ENCODE peak calls at places on chromosomes 1 and 21, in eight cellular contexts. F is cardiac fibroblast, B is HFFc6, R is kidney, Q is IMR-90, V is HCT116, I is SK-N-SH, G is transverse colon. N is an unnamed sample.

GRCh38 chr1:206508130-206508884 is 976 bp downstream of the RASSF5 start:
- DNase-seq in F (no peak), B (no peak), R (no peak), Q (no peak), V (no peak), I (no peak), G (no peak), N (no peak)

GRCh38 chr1:12650001-12650421 is 6.1 kb downstream of the AADACL4 start:
- DNase-seq in F (peak; percentile 47), B (peak; percentile 54), R (no peak), Q (peak; percentile 95), V (no peak), I (no peak), G (no peak), N (peak; percentile 93)

GRCh38 chr1:246267896-246268295 is 239.2 kb downstream of the SMYD3 start:
- DNase-seq in F (no peak), B (no peak), R (no peak), Q (no peak), V (no peak), I (no peak), G (no peak), N (no peak)

GRCh38 chr1:7247683-7248401 is 462.6 kb downstream of the CAMTA1 start:
- DNase-seq in F (no peak), B (no peak), R (no peak), Q (no peak), V (no peak), I (no peak), G (no peak), N (no peak)

GRCh38 chr1:62875676-62876075 is 91.7 kb downstream of the ATG4C start:
- DNase-seq in F (peak; percentile 22), B (no peak), R (no peak), Q (no peak), V (no peak), I (no peak), G (no peak), N (no peak)

GRCh38 chr1:98098473-98098872 is 177.6 kb upstream of the DPYD start:
- DNase-seq in F (no peak), B (no peak), R (no peak), Q (no peak), V (no peak), I (peak; percentile 9), G (no peak), N (peak; percentile 66)

GRCh38 chr1:199847021-199847420 is 180.5 kb upstream of the NR5A2 start:
- DNase-seq in F (no peak), B (no peak), R (no peak), Q (no peak), V (no peak), I (no peak), G (no peak), N (no peak)

GRCh38 chr1:67148516-67149178 is 13.9 kb upstream of the C1orf141 start:
- DNase-seq in F (peak; percentile 11), B (no peak), R (no peak), Q (no peak), V (no peak), I (no peak), G (no peak), N (no peak)

GRCh38 chr1:58768971-58769808 is 14.7 kb downstream of the JUN start:
- DNase-seq in F (peak; percentile 81), B (peak; percentile 55), R (peak; percentile 83), Q (peak; percentile 63), V (no peak), I (peak; percentile 73), G (peak; percentile 78), N (peak; percentile 73)

GRCh38 chr21:39637197-39637970 is 24.6 kb downstream of the B3GALT5 start:
- DNase-seq in F (no peak), B (no peak), R (no peak), Q (no peak), V (no peak), I (no peak), G (peak; percentile 80), N (no peak)

GRCh38 chr1:247287460-247287859 is 31.6 kb downstream of the VN1R5 start:
- DNase-seq in F (no peak), B (no peak), R (no peak), Q (no peak), V (no peak), I (no peak), G (no peak), N (no peak)

GRCh38 chr1:170700842-170701305 is 36.9 kb downstream of the PRRX1 start:
- DNase-seq in F (peak; percentile 61), B (peak; percentile 78), R (no peak), Q (peak; percentile 61), V (no peak), I (no peak), G (no peak), N (peak; percentile 94)

GRCh38 chr1:235079443-235079967 is 49.1 kb downstream of the TOMM20 start:
- DNase-seq in F (peak; percentile 70), B (no peak), R (peak; percentile 96), Q (peak; percentile 62), V (peak; percentile 92), I (no peak), G (peak; percentile 89), N (no peak)

GRCh38 chr1:201730611-201731010 is 98.3 kb upstream of the IPO9 start:
- DNase-seq in F (no peak), B (no peak), R (no peak), Q (no peak), V (no peak), I (no peak), G (no peak), N (no peak)

GRCh38 chr1:58933599-58933926 is 149.7 kb upstream of the JUN start:
- DNase-seq in F (peak; percentile 36), B (no peak), R (no peak), Q (peak; percentile 11), V (no peak), I (no peak), G (no peak), N (peak; percentile 37)

GRCh38 chr1:243568793-243569192 is 281.2 kb downstream of the AKT3 start:
- DNase-seq in F (peak; percentile 45), B (peak; percentile 49), R (no peak), Q (peak; percentile 90), V (no peak), I (no peak), G (no peak), N (peak; percentile 32)

GRCh38 chr1:94887603-94888171 is 39.2 kb downstream of the CNN3 start:
- DNase-seq in F (no peak), B (no peak), R (no peak), Q (no peak), V (no peak), I (no peak), G (no peak), N (no peak)

GRCh38 chr1:40036574-40036973 is 4.0 kb upstream of the CAP1 start:
- DNase-seq in F (peak; percentile 87), B (peak; percentile 65), R (peak; percentile 70), Q (peak; percentile 87), V (no peak), I (peak; percentile 27), G (peak; percentile 53), N (peak; percentile 89)

GRCh38 chr1:107405241-107405640 is 264.4 kb downstream of the NTNG1 start:
- DNase-seq in F (no peak), B (no peak), R (no peak), Q (peak; percentile 7), V (no peak), I (no peak), G (no peak), N (peak; percentile 19)

DNA sequence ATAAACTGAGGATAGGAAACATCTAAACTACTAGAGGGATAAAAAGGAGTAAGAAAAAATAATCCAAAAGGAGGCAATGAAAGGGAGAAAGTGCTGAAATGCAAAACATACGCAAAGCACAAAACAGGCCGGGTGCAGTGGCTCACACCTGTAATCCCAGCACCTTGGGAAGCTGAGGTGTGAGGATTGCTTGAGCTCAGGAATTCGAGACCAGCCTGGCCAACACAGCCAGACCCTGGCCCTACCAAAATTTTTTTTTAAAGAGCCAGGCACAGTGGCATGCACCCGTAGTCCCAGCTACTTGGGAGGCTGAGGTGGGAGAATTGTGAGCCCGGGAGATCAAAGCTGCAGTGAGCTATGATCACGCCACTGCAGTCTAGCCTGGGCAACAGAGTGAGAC is 10.5 kb downstream of the SPOCD1 start:
- DNase-seq in F (no peak), B (no peak), R (no peak), Q (no peak), V (no peak), I (no peak), G (no peak), N (no peak)
- TF ChIP-seq CTCF in F (no peak), B (no peak), R (no peak), Q (no peak), V (no peak), I (no peak), G (no peak), N (no peak)

GRCh38 chr1:90114521-90115141 is 119.7 kb downstream of the ZNF326 start:
- DNase-seq in F (peak; percentile 74), B (peak; percentile 52), R (no peak), Q (peak; percentile 49), V (peak; percentile 56), I (peak; percentile 22), G (no peak), N (peak; percentile 49)
- TF ChIP-seq CTCF in F (peak; percentile 67), B (peak; percentile 82), R (peak; percentile 59), Q (peak; percentile 70), V (peak; percentile 53), I (peak; percentile 83), G (peak; percentile 60), N (peak; percentile 69)

DNA sequence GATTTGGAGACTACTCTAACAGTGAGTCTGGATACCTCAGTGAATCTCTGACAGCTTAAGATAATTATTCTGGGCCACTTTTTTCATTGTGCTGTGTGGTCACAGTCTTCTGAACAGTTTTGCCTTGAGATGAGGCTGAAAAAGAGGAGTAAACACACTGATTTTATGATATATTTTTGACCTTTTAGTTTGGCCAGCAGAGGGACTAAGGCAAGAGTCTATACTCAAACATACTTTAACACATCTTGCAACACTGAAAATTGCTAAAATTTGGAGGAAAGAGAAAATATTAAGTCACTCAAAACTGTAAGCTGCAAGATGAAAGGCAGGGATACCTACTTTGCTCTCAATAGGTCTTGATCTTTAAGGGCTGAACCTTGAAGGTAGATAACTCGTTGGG is 182.7 kb downstream of the KCNT2 start:
- DNase-seq in F (no peak), B (no peak), R (no peak), Q (no peak), V (no peak), I (no peak), G (no peak), N (no peak)
- TF ChIP-seq CTCF in F (no peak), B (peak; percentile 63), R (no peak), Q (no peak), V (no peak), I (no peak), G (no peak), N (no peak)

GRCh38 chr1:26353976-26354820 is at the start of gene CRYBG2:
- DNase-seq in F (no peak), B (no peak), R (no peak), Q (no peak), V (peak; percentile 57), I (no peak), G (peak; percentile 84), N (no peak)
- TF ChIP-seq CTCF in F (no peak), B (no peak), R (no peak), Q (no peak), V (no peak), I (no peak), G (no peak), N (no peak)

GRCh38 chr1:93619507-93620168 is 62.0 kb downstream of the BCAR3 start:
- DNase-seq in F (no peak), B (no peak), R (no peak), Q (no peak), V (no peak), I (no peak), G (no peak), N (no peak)
- TF ChIP-seq CTCF in F (no peak), B (peak; percentile 27), R (no peak), Q (no peak), V (peak; percentile 12), I (peak; percentile 25), G (no peak), N (no peak)

N was measured in fibroblast of villous mesenchyme.